ENCODE peak calls at places on chromosomes 11 and 22, in nine cellular contexts. B is heart right ventricle, L is SK-N-SH, M is astrocyte of the spinal cord, C is Peyer's patch, E is progenitor cell of endocrine pancreas, S is omental fat pad, K is A549, H is natural killer cell. A is an unnamed sample.
A peak's percentile ranks its signal among the peaks of the same experiment; 100 is the strongest.

GRCh38 chr11:97893612-97894011 is 1127.1 kb upstream of the CNTN5 start:
- DNase-seq in B (no peak), M (no peak), H (no peak), K (no peak), S (no peak), E (no peak), L (peak; percentile 63), C (no peak), A (no peak)

GRCh38 chr22:50730941-50731661 is 6.9 kb upstream of the ACR start:
- DNase-seq in K (no peak), E (no peak), M (no peak), L (peak; percentile 39), S (peak; percentile 1), B (peak; percentile 43), H (no peak), C (no peak), A (no peak)

GRCh38 chr11:81792416-81792815 is 941.2 kb downstream of the FAM181B start:
- DNase-seq in L (no peak), E (no peak), M (no peak), S (no peak), B (no peak), C (no peak), H (no peak), K (no peak), A (no peak)

GRCh38 chr11:35629914-35630313 is 11.7 kb downstream of the FJX1 start:
- DNase-seq in E (no peak), B (no peak), L (no peak), S (peak; percentile 30), M (peak; percentile 97), C (no peak), H (no peak), K (peak; percentile 59), A (no peak)

GRCh38 chr11:28461846-28462245 is 353.7 kb downstream of the METTL15 start:
- DNase-seq in S (no peak), C (no peak), B (no peak), H (no peak), M (no peak), E (no peak), K (no peak), L (no peak), A (no peak)

GRCh38 chr11:2812371-2812991 is 73.1 kb downstream of the CDKN1C start:
- DNase-seq in H (no peak), L (no peak), B (peak; percentile 72), M (peak; percentile 19), S (no peak), C (no peak), E (no peak), K (no peak), A (no peak)

GRCh38 chr11:30172872-30173271 is 57.9 kb upstream of the FSHB start:
- DNase-seq in K (no peak), M (no peak), B (no peak), E (no peak), L (no peak), C (no peak), H (no peak), S (no peak), A (no peak)

GRCh38 chr11:6634534-6634933 is 15.3 kb upstream of the TPP1 start:
- DNase-seq in L (no peak), K (no peak), B (no peak), C (no peak), S (no peak), M (no peak), E (no peak), H (no peak), A (no peak)

GRCh38 chr11:38718659-38719058 is 2120.6 kb upstream of the RAG2 start:
- DNase-seq in E (no peak), L (no peak), M (no peak), H (no peak), S (no peak), K (no peak), C (no peak), B (no peak), A (no peak)

GRCh38 chr22:25775501-25775900 is 33.5 kb downstream of the MYO18B start:
- DNase-seq in M (peak; percentile 20), C (no peak), B (no peak), L (peak; percentile 63), E (no peak), S (no peak), H (no peak), K (no peak), A (no peak)

GRCh38 chr11:113675003-113675471 is 31.1 kb downstream of the TMPRSS5 start:
- DNase-seq in H (no peak), E (no peak), L (no peak), S (no peak), M (peak; percentile 96), B (no peak), K (no peak), C (no peak), A (no peak)

GRCh38 chr22:35894937-35895708 is 133.5 kb downstream of the RBFOX2 start:
- DNase-seq in B (no peak), M (peak; percentile 61), S (no peak), K (no peak), C (no peak), L (peak; percentile 29), E (no peak), H (no peak), A (no peak)

GRCh38 chr11:69444381-69445130 is 36.9 kb upstream of the LINC01488 start:
- DNase-seq in S (peak; percentile 44), C (no peak), H (no peak), E (peak; percentile 32), K (no peak), M (peak; percentile 78), L (no peak), B (peak; percentile 56), A (peak; percentile 70)

GRCh38 chr22:41966607-41967240 is 2.5 kb upstream of the SEPTIN3 start:
- DNase-seq in L (peak; percentile 23), B (no peak), C (peak; percentile 25), S (no peak), K (peak; percentile 15), E (no peak), M (peak; percentile 85), H (no peak), A (no peak)

GRCh38 chr11:103659138-103659734 is 377.2 kb upstream of the DDI1 start:
- DNase-seq in B (no peak), L (peak; percentile 48), M (no peak), H (no peak), C (no peak), S (no peak), E (no peak), K (no peak), A (no peak)

DNA sequence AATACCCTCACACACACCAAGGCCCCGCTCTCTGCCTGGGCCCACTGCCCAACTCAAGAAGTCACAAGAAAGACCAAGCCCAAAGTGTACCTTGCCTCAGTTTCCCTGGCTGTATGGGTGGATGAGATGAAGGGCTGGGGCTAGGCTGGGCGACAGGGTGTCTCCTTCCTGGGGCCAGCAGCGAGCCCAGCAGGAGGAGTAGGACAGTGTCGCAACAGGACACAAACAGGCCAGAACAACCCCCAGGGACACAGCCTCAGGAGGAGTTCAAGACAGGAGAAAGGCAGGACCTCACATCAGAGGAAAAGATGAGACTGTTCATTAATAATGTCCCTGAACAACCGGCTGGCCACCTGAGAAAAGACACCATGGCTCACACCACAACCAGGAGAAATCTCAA is 13.3 kb downstream of the CSNK1E start:
- DNase-seq in B (peak; percentile 29), K (no peak), L (no peak), M (no peak), H (no peak), S (no peak), E (no peak), C (no peak), A (no peak)
- TF ChIP-seq CTCF in B (no peak), K (no peak), L (no peak), M (no peak), H (no peak), S (no peak), E (no peak), C (no peak), A (no peak)

DNA sequence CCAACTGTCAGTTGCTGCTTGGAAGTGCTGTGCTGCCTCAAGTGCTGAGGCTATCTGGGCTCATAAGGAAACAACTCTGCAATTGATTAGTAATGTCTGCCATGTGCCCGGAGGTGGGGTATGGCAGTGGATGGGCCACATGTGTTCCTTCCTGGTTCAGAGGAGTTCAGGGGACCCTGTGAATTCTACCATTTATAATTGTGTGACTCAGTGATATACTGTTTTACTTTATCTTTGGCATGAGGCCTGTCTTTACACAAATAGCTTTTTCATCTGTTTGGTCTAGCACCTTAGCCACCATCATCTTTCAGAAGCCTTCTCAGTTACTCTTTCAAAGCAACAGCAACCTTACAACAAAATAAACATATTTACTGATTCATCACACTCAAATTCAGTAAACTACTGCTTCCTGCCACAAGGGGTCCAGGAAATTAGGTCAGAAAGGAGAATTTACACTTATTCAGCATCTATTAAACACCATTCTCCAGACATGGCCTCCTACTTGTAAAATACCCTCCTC is 20.9 kb downstream of the DKK3 start:
- DNase-seq in E (no peak), K (no peak), H (no peak), C (no peak), M (peak; percentile 55), B (no peak), S (no peak), L (no peak), A (no peak)
- TF ChIP-seq CTCF in E (peak; percentile 59), K (peak; percentile 23), H (no peak), C (peak; percentile 26), M (peak; percentile 44), B (no peak), S (no peak), L (peak; percentile 58), A (peak; percentile 81)

DNA sequence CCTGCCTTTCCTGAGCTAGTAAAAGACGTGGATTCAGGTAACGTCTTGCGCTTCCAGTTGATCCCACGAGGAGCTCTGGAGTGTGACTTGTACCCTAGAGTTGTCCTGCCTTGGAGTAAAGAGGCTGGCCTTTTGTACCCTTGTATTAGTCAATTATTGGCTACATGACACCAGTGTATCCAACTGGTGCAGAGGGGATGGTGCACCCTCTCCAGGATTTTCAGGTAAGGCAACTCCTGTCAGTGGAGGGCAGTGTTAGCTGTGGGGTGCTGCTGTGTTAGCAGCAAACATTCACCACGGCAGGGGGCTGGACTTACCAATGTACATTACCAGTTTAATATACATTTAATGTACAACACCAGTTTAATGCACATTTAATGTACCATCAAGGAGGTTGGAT is 233.5 kb downstream of the MIAT start:
- DNase-seq in S (no peak), K (no peak), C (no peak), E (no peak), M (no peak), L (no peak), H (no peak), B (no peak), A (no peak)
- TF ChIP-seq CTCF in S (no peak), K (peak; percentile 15), C (no peak), E (no peak), M (peak; percentile 7), L (no peak), H (no peak), B (no peak), A (no peak)

DNA sequence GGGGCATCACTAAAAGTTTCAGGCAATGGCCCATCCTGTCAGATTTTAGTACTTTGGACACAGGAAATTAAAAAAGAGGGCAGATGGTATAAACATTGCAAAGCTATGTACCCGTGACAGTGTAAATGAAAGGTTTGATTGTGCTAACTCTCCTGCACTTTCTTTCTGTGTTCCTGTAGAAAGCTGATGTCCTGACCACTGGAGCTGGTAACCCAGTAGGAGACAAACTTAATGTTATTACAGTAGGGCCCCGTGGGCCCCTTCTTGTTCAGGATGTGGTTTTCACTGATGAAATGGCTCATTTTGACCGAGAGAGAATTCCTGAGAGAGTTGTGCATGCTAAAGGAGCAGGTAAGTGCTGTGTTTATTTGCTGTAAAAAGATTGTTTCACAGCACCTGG is 10.3 kb downstream of the CAT start:
- DNase-seq in H (no peak), B (no peak), M (peak; percentile 54), S (no peak), E (no peak), K (no peak), C (no peak), L (no peak), A (no peak)
- TF ChIP-seq CTCF in H (no peak), B (no peak), M (no peak), S (no peak), E (no peak), K (no peak), C (no peak), L (no peak), A (no peak)